ENCODE peak calls at places on chromosome 5, in five cellular contexts. J is naive thymus-derived CD8-positive, alpha-beta T cell; G is pancreas; L is stimulated activated memory B cell treated with anti-CD40 and anti-IgM and Interleukin-4, amounts not matched to agents 10 μg/mL and 1 μg/mL and 100 μg/mL, for 72 hours; U is foreskin keratinocyte. T is an unnamed sample.

GRCh38 chr5:181243020-181243520 is 636 bp downstream of the RACK1 start:
- ATAC-seq in J (no peak), U (no peak), G (no peak), L (no peak), T (no peak)

GRCh38 chr5:113452941-113453340 is 18.2 kb upstream of the TSSK1B start:
- ATAC-seq in J (no peak), U (no peak), L (no peak), G (no peak), T (no peak)

GRCh38 chr5:112637343-112637742 is 100.3 kb upstream of the APC start:
- ATAC-seq in J (no peak), L (no peak), G (no peak), U (no peak), T (no peak)

GRCh38 chr5:71695069-71695468 is 24.0 kb upstream of the CARTPT start:
- ATAC-seq in L (no peak), G (no peak), J (no peak), U (no peak), T (no peak)

GRCh38 chr5:1374030-1374679 is 29.3 kb upstream of the CLPTM1L start:
- ATAC-seq in G (no peak), J (no peak), L (no peak), U (no peak), T (no peak)

GRCh38 chr5:73558950-73559349 is 6.5 kb downstream of the ANKRA2 start:
- ATAC-seq in J (no peak), L (no peak), G (no peak), U (peak; percentile 51), T (no peak)

GRCh38 chr5:16120579-16120978 is 59.0 kb downstream of the MARCHF11 start:
- ATAC-seq in J (no peak), G (no peak), L (no peak), U (no peak), T (no peak)

GRCh38 chr5:124741711-124742496 is 4.5 kb downstream of the ZNF608 start:
- ATAC-seq in L (no peak), G (peak; percentile 69), U (peak; percentile 61), J (no peak), T (peak; percentile 57)

GRCh38 chr5:95281211-95281610 is 3.7 kb downstream of the MCTP1 start:
- ATAC-seq in U (peak; percentile 41), L (no peak), J (no peak), G (no peak), T (no peak)

GRCh38 chr5:135345945-135346731 is 52.9 kb downstream of the MACROH2A1 start:
- ATAC-seq in L (peak; percentile 74), G (no peak), U (no peak), J (no peak), T (peak; percentile 78)

GRCh38 chr5:123916331-123917121 is 404.5 kb downstream of the CSNK1G3 start:
- ATAC-seq in L (no peak), J (no peak), U (peak; percentile 74), G (no peak), T (no peak)

GRCh38 chr5:178212241-178213002 is 8.1 kb downstream of the HNRNPAB start:
- ATAC-seq in J (no peak), L (no peak), U (no peak), G (no peak), T (no peak)

GRCh38 chr5:74212336-74212735 is 428.2 kb downstream of the ENC1 start:
- ATAC-seq in J (no peak), L (peak; percentile 14), G (no peak), U (peak; percentile 26), T (no peak)

GRCh38 chr5:42620579-42621216 is 135.9 kb upstream of the CCDC152 start:
- ATAC-seq in L (no peak), G (no peak), J (no peak), U (peak; percentile 85), T (peak; percentile 72)

GRCh38 chr5:10797246-10797645 is 36.2 kb upstream of the DAP start:
- ATAC-seq in U (no peak), J (no peak), L (no peak), G (no peak), T (no peak)

GRCh38 chr5:139961435-139962157 is 81.5 kb downstream of the NRG2 start:
- ATAC-seq in J (no peak), G (no peak), U (no peak), L (no peak), T (no peak)

GRCh38 chr5:2281446-2281845 is 398.7 kb upstream of the IRX4 start:
- ATAC-seq in L (no peak), G (no peak), J (no peak), U (no peak), T (no peak)